ENCODE peak calls at places on chromosomes 13 and 19, in six cellular contexts. H, U, X, Z, T and W are unnamed samples.

GRCh38 chr13:103431880-103432279 is 365.7 kb upstream of the SLC10A2 start:
- DNase-seq in H (no peak), Z (no peak), T (no peak), U (no peak), X (no peak), W (no peak)

GRCh38 chr19:13417054-13417453 is 89.2 kb downstream of the CACNA1A start:
- DNase-seq in H (no peak), X (no peak), Z (no peak), T (no peak), U (no peak), W (peak)

GRCh38 chr19:29489182-29489951 is 36.4 kb upstream of the VSTM2B start:
- DNase-seq in H (no peak), T (no peak), U (peak), X (no peak), Z (no peak), W (no peak)

GRCh38 chr13:64471916-64472315 is 2758.2 kb downstream of the PCDH9 start:
- DNase-seq in H (peak), X (no peak), T (no peak), Z (no peak), U (no peak), W (no peak)

GRCh38 chr13:42283574-42283973 is 11.6 kb downstream of the AKAP11 start:
- DNase-seq in Z (no peak), U (no peak), X (no peak), H (no peak), T (no peak), W (no peak)

GRCh38 chr13:101398920-101399319 is 17.4 kb downstream of the NALCN start:
- DNase-seq in H (no peak), X (no peak), T (no peak), Z (no peak), U (no peak), W (no peak)

GRCh38 chr19:29712744-29713516 is 2.1 kb downstream of the C19orf12 start:
- DNase-seq in H (no peak), X (no peak), Z (no peak), U (no peak), T (no peak), W (no peak)

GRCh38 chr13:25186187-25186586 is 14.1 kb upstream of the AMER2 start:
- DNase-seq in H (no peak), U (no peak), T (no peak), Z (no peak), X (no peak), W (no peak)

GRCh38 chr13:111790621-111791020 is 276.3 kb upstream of the SOX1 start:
- DNase-seq in T (no peak), Z (no peak), U (no peak), H (no peak), X (no peak), W (no peak)

GRCh38 chr19:19459707-19460251 is 54.3 kb downstream of the GATAD2A start:
- DNase-seq in X (peak), T (peak), U (peak), Z (no peak), H (no peak), W (no peak)

GRCh38 chr19:35717665-35718344 is at the start of gene KMT2B:
- DNase-seq in H (peak), U (no peak), X (no peak), T (no peak), Z (no peak), W (no peak)

GRCh38 chr19:56350416-56351045 is 35.9 kb upstream of the ZSCAN5A start:
- DNase-seq in X (peak), U (peak), H (peak), Z (no peak), T (peak), W (no peak)

GRCh38 chr13:26616126-26616525 is 58.6 kb downstream of the WASF3 start:
- DNase-seq in H (no peak), Z (no peak), X (no peak), T (no peak), U (no peak), W (no peak)

GRCh38 chr13:42855416-42855815 is 74.0 kb downstream of the FAM216B start:
- DNase-seq in H (no peak), Z (no peak), X (no peak), T (no peak), U (no peak), W (no peak)

GRCh38 chr19:31261019-31261595 is 88.1 kb downstream of the TSHZ3 start:
- DNase-seq in H (no peak), X (no peak), U (no peak), T (no peak), Z (no peak), W (no peak)

GRCh38 chr19:567296-567900 is 5.0 kb upstream of the BSG start:
- DNase-seq in X (no peak), U (no peak), Z (no peak), T (no peak), H (no peak), W (no peak)

GRCh38 chr19:1989513-1990229 is 25.8 kb downstream of the BTBD2 start:
- DNase-seq in U (no peak), T (no peak), X (no peak), H (no peak), Z (no peak), W (no peak)

GRCh38 chr19:32387701-32388392 is 17.7 kb upstream of the DPY19L3 start:
- DNase-seq in U (no peak), H (no peak), Z (no peak), X (no peak), T (no peak), W (no peak)

GRCh38 chr13:44921931-44922758 is 67.1 kb downstream of the NUFIP1 start:
- DNase-seq in X (no peak), Z (no peak), H (peak), U (no peak), T (no peak), W (no peak)

GRCh38 chr19:9793051-9793591 is 24.6 kb upstream of the ZNF846 start:
- DNase-seq in Z (no peak), X (peak), T (peak), U (peak), H (peak), W (peak)

GRCh38 chr13:99179460-99179859 is 21.2 kb upstream of the UBAC2 start:
- DNase-seq in X (no peak), Z (no peak), H (no peak), U (no peak), T (no peak), W (no peak)

GRCh38 chr19:13241321-13242104 is 91.3 kb downstream of the IER2 start:
- DNase-seq in Z (no peak), X (peak), T (no peak), U (no peak), H (no peak), W (no peak)